ENCODE peak calls at places on chromosomes 1 and 21, in six cellular contexts. K is left ventricle myocardium inferior; Z is stimulated activated naive CD8-positive, alpha-beta T cell treated with anti-CD3 and anti-CD28 coated beads, Interleukin-15, amount 100 ng/mL, for 72 hours; N is fibroblast of the conjunctiva; I is cerebellar cortex; V is activated CD8-positive, alpha-beta memory T cell treated with anti-CD3 and anti-CD28 coated beads for 4 hours. B is an unnamed sample.

GRCh38 chr1:32447469-32448185 is 17.2 kb upstream of the ZBTB8B start:
- DNase-seq in K (no peak), I (peak; percentile 66), V (no peak), Z (no peak), N (no peak), B (no peak)

GRCh38 chr1:216621536-216621935 is 101.7 kb downstream of the ESRRG start:
- DNase-seq in V (no peak), I (peak; percentile 48), K (no peak), N (no peak), Z (no peak), B (no peak)

GRCh38 chr1:172670791-172671190 is 11.9 kb downstream of the FASLG start:
- DNase-seq in Z (peak; percentile 50), N (no peak), V (no peak), I (no peak), K (no peak), B (no peak)

GRCh38 chr1:99531578-99532570 is 114.0 kb upstream of the PALMD start:
- DNase-seq in N (no peak), Z (no peak), K (no peak), I (no peak), V (no peak), B (no peak)

GRCh38 chr1:9075023-9075422 is 5.6 kb upstream of the SLC2A5 start:
- DNase-seq in I (no peak), N (no peak), K (no peak), Z (no peak), V (no peak), B (no peak)

GRCh38 chr1:211468595-211468994 is 23.4 kb downstream of the RD3 start:
- DNase-seq in Z (no peak), N (no peak), V (no peak), K (peak; percentile 44), I (no peak), B (no peak)

GRCh38 chr1:220954321-220954720 is 75.1 kb downstream of the HLX start:
- DNase-seq in Z (no peak), V (no peak), I (no peak), N (no peak), K (no peak), B (no peak)

GRCh38 chr1:163706915-163707314 is 385.2 kb downstream of the NUF2 start:
- DNase-seq in Z (no peak), K (no peak), V (no peak), I (no peak), N (no peak), B (no peak)

GRCh38 chr21:27108228-27108627 is 141.3 kb upstream of the ADAMTS5 start:
- DNase-seq in Z (no peak), I (no peak), N (no peak), K (no peak), V (no peak), B (no peak)

GRCh38 chr1:12019858-12020509 is 686 bp downstream of the MIIP start:
- DNase-seq in K (peak; percentile 22), V (no peak), N (no peak), Z (no peak), I (peak; percentile 17), B (no peak)

GRCh38 chr1:67336157-67336556 is 28.5 kb downstream of the IL12RB2 start:
- DNase-seq in I (no peak), N (no peak), Z (no peak), V (no peak), K (no peak), B (no peak)

GRCh38 chr1:7175507-7175906 is 390.3 kb downstream of the CAMTA1 start:
- DNase-seq in K (no peak), V (no peak), N (no peak), Z (no peak), I (no peak), B (no peak)

GRCh38 chr1:85386068-85386722 is 78.8 kb downstream of the DDAH1 start:
- DNase-seq in V (no peak), I (no peak), Z (no peak), N (no peak), K (no peak), B (no peak)

GRCh38 chr21:43192501-43193081 is 23.8 kb downstream of the CRYAA start:
- DNase-seq in N (no peak), K (no peak), I (peak; percentile 18), V (no peak), Z (no peak), B (no peak)

GRCh38 chr1:31707711-31708110 is 3.9 kb upstream of the COL16A1 start:
- DNase-seq in K (no peak), N (no peak), V (no peak), I (no peak), Z (no peak), B (no peak)

GRCh38 chr1:52368383-52369172 is 2.6 kb upstream of the CC2D1B start:
- DNase-seq in N (no peak), Z (peak; percentile 58), K (peak; percentile 31), V (no peak), I (peak; percentile 71), B (no peak)

B was measured in brain pericyte.